ENCODE peak calls at places on chromosomes 3 and 15, in eight cellular contexts. P is AG10803; A is NCI-H510A; D is CD4-positive, alpha-beta memory T cell; X is COR-L47; F is posterior vena cava; M is Peyer's patch; S is NCI-H2171 treated with DMSO at 0.1 percent for 48 hours. T is an unnamed sample.

GRCh38 chr3:155497930-155498647 is 204.6 kb upstream of the STRIT1 start:
- DNase-seq in P (peak; percentile 93), A (no peak), D (no peak), X (no peak), F (no peak), M (no peak), S (no peak), T (no peak)

GRCh38 chr3:31472479-31473390 is 60.0 kb upstream of the STT3B start:
- DNase-seq in P (no peak), A (no peak), D (peak; percentile 9), X (no peak), F (no peak), M (no peak), S (no peak), T (no peak)

GRCh38 chr3:118108769-118109168 is 925.9 kb downstream of the IGSF11 start:
- DNase-seq in P (no peak), A (no peak), D (no peak), X (no peak), F (no peak), M (no peak), S (no peak), T (no peak)

GRCh38 chr15:85289677-85290365 is 90.6 kb upstream of the AKAP13 start:
- DNase-seq in P (peak; percentile 44), A (no peak), D (peak; percentile 2), X (peak; percentile 74), F (no peak), M (no peak), S (peak; percentile 15), T (peak; percentile 67)

GRCh38 chr15:28128036-28128435 is 28.9 kb upstream of the OCA2 start:
- DNase-seq in P (no peak), A (no peak), D (no peak), X (no peak), F (no peak), M (peak; percentile 39), S (no peak), T (peak; percentile 66)

GRCh38 chr3:16468114-16469098 is 45.1 kb downstream of the RFTN1 start:
- DNase-seq in P (no peak), A (no peak), D (peak; percentile 43), X (peak; percentile 63), F (no peak), M (no peak), S (no peak), T (no peak)

GRCh38 chr3:13718437-13718836 is 161.4 kb downstream of the WNT7A start:
- DNase-seq in P (no peak), A (no peak), D (no peak), X (no peak), F (peak; percentile 45), M (peak; percentile 19), S (no peak), T (no peak)

GRCh38 chr15:51076898-51077564 is 17.7 kb downstream of the TNFAIP8L3 start:
- DNase-seq in P (peak; percentile 54), A (no peak), D (no peak), X (no peak), F (peak; percentile 90), M (no peak), S (no peak), T (no peak)

GRCh38 chr3:100245146-100245545 is 15.6 kb upstream of the TBC1D23 start:
- DNase-seq in P (peak; percentile 57), A (no peak), D (no peak), X (no peak), F (no peak), M (no peak), S (no peak), T (no peak)

GRCh38 chr3:124413989-124414598 is 316.2 kb upstream of the UMPS start:
- DNase-seq in P (no peak), A (no peak), D (no peak), X (no peak), F (no peak), M (no peak), S (no peak), T (no peak)

GRCh38 chr3:9260305-9260704 is 10.9 kb upstream of the SRGAP3 start:
- DNase-seq in P (no peak), A (no peak), D (no peak), X (no peak), F (no peak), M (no peak), S (no peak), T (no peak)

GRCh38 chr3:65166531-65166930 is 478.7 kb upstream of the ADAMTS9 start:
- DNase-seq in P (no peak), A (no peak), D (no peak), X (no peak), F (no peak), M (no peak), S (no peak), T (no peak)

GRCh38 chr15:89656116-89656815 is 999 bp upstream of the KIF7 start:
- DNase-seq in P (peak; percentile 28), A (no peak), D (no peak), X (no peak), F (no peak), M (no peak), S (no peak), T (no peak)

GRCh38 chr3:167406876-167407492 is 26.9 kb upstream of the ZBBX start:
- DNase-seq in P (peak; percentile 20), A (peak; percentile 32), D (no peak), X (peak; percentile 80), F (no peak), M (no peak), S (peak; percentile 4), T (peak; percentile 4)

GRCh38 chr15:40925863-40926658 is 3.1 kb upstream of the DLL4 start:
- DNase-seq in P (peak; percentile 23), A (no peak), D (no peak), X (peak; percentile 64), F (peak; percentile 79), M (peak; percentile 69), S (peak; percentile 58), T (peak; percentile 76)

GRCh38 chr3:155608237-155608636 is 136.6 kb downstream of the PLCH1 start:
- DNase-seq in P (no peak), A (no peak), D (no peak), X (no peak), F (no peak), M (no peak), S (no peak), T (no peak)

GRCh38 chr3:59321881-59322540 is 272.2 kb upstream of the CFAP20DC start:
- DNase-seq in P (peak; percentile 16), A (no peak), D (no peak), X (no peak), F (no peak), M (no peak), S (no peak), T (no peak)

GRCh38 chr3:194296448-194296831 is 54.7 kb downstream of the CPN2 start:
- DNase-seq in P (peak; percentile 81), A (no peak), D (no peak), X (no peak), F (no peak), M (no peak), S (no peak), T (no peak)

GRCh38 chr3:143726727-143727126 is 121.5 kb downstream of the SLC9A9 start:
- DNase-seq in P (no peak), A (no peak), D (no peak), X (no peak), F (no peak), M (no peak), S (no peak), T (no peak)

GRCh38 chr15:86863226-86863915 is 783.7 kb downstream of the AGBL1 start:
- DNase-seq in P (peak; percentile 48), A (no peak), D (no peak), X (no peak), F (no peak), M (no peak), S (no peak), T (no peak)

GRCh38 chr15:38991126-38991525 is 426.5 kb upstream of the RASGRP1 start:
- DNase-seq in P (peak; percentile 82), A (no peak), D (no peak), X (no peak), F (no peak), M (no peak), S (peak; percentile 19), T (peak; percentile 5)

GRCh38 chr15:72281713-72282112 is 9.4 kb upstream of the PARP6 start:
- DNase-seq in P (no peak), A (no peak), D (no peak), X (no peak), F (no peak), M (no peak), S (no peak), T (no peak)

GRCh38 chr3:160885791-160886286 is 129.8 kb downstream of the PPM1L start:
- DNase-seq in P (peak; percentile 22), A (peak; percentile 91), D (no peak), X (peak; percentile 35), F (peak; percentile 80), M (peak; percentile 50), S (peak; percentile 95), T (no peak)

GRCh38 chr3:43870110-43870509 is 179.4 kb downstream of the ABHD5 start:
- DNase-seq in P (peak; percentile 73), A (no peak), D (no peak), X (no peak), F (no peak), M (no peak), S (no peak), T (no peak)

GRCh38 chr3:113575191-113575590 is 42.8 kb downstream of the SIDT1 start:
- DNase-seq in P (no peak), A (no peak), D (no peak), X (peak; percentile 82), F (no peak), M (no peak), S (no peak), T (no peak)

GRCh38 chr3:118842147-118842863 is 192.3 kb downstream of the IGSF11 start:
- DNase-seq in P (no peak), A (no peak), D (no peak), X (no peak), F (no peak), M (no peak), S (no peak), T (no peak)

GRCh38 chr15:62128916-62129315 is 36.2 kb downstream of the C2CD4B start:
- DNase-seq in P (no peak), A (no peak), D (peak; percentile 30), X (no peak), F (no peak), M (no peak), S (no peak), T (no peak)

GRCh38 chr3:138675393-138675792 is 66.8 kb downstream of the FAIM start:
- DNase-seq in P (peak; percentile 16), A (no peak), D (no peak), X (no peak), F (no peak), M (no peak), S (no peak), T (no peak)

GRCh38 chr15:96340611-96341464 is 10.3 kb downstream of the NR2F2 start:
- DNase-seq in P (peak; percentile 66), A (no peak), D (no peak), X (peak; percentile 55), F (peak; percentile 81), M (no peak), S (peak; percentile 80), T (no peak)

GRCh38 chr3:132629928-132630327 is 29.7 kb downstream of the ACAD11 start:
- DNase-seq in P (peak; percentile 71), A (no peak), D (no peak), X (no peak), F (no peak), M (no peak), S (no peak), T (no peak)

GRCh38 chr3:15578272-15578671 is 23.1 kb downstream of the HACL1 start:
- DNase-seq in P (no peak), A (no peak), D (no peak), X (no peak), F (no peak), M (no peak), S (no peak), T (no peak)

GRCh38 chr3:12653772-12654171 is 10.1 kb downstream of the RAF1 start:
- DNase-seq in P (no peak), A (no peak), D (no peak), X (no peak), F (no peak), M (no peak), S (no peak), T (no peak)

GRCh38 chr15:68218331-68218730 is 11.2 kb downstream of the CLN6 start:
- DNase-seq in P (no peak), A (no peak), D (no peak), X (no peak), F (peak; percentile 29), M (peak; percentile 14), S (no peak), T (no peak)

T was measured in frontal cortex.